ENCODE peak calls at places on chromosomes 11 and 22, in nine cellular contexts. Z, M, L, Y, S, H, A, U and I are unnamed samples.
A peak's percentile ranks its signal among the peaks of the same experiment; 100 is the strongest.

GRCh38 chr11:114040706-114041211 is 18.8 kb upstream of the ZBTB16 start:
- DNase-seq in Z (no peak), M (peak; percentile 65), L (peak; percentile 61), Y (no peak), S (no peak), H (no peak), A (no peak), U (peak; percentile 3), I (no peak)

GRCh38 chr22:26418620-26419019 is 10.4 kb upstream of the ASPHD2 start:
- DNase-seq in Z (no peak), M (no peak), L (no peak), Y (no peak), S (no peak), H (no peak), A (no peak), U (no peak), I (no peak)

GRCh38 chr22:17213976-17214375 is 5.3 kb downstream of the ADA2 start:
- DNase-seq in Z (peak; percentile 57), M (peak; percentile 57), L (peak; percentile 60), Y (peak; percentile 66), S (peak; percentile 40), H (peak; percentile 59), A (no peak), U (peak; percentile 7), I (no peak)

GRCh38 chr22:25772288-25772687 is 30.3 kb downstream of the MYO18B start:
- DNase-seq in Z (no peak), M (no peak), L (no peak), Y (no peak), S (no peak), H (no peak), A (no peak), U (no peak), I (no peak)

GRCh38 chr11:31237819-31238771 is 131.4 kb downstream of the DCDC1 start:
- DNase-seq in Z (no peak), M (peak; percentile 54), L (no peak), Y (no peak), S (no peak), H (no peak), A (peak; percentile 7), U (peak; percentile 8), I (no peak)

GRCh38 chr11:27317751-27318150 is 45.3 kb downstream of the CCDC34 start:
- DNase-seq in Z (peak; percentile 17), M (peak; percentile 88), L (no peak), Y (no peak), S (peak; percentile 15), H (no peak), A (no peak), U (peak; percentile 81), I (no peak)

GRCh38 chr22:30251661-30252226 is 5.2 kb upstream of the LIF start:
- DNase-seq in Z (peak; percentile 51), M (peak; percentile 62), L (no peak), Y (no peak), S (no peak), H (no peak), A (no peak), U (peak; percentile 75), I (no peak)

GRCh38 chr22:50306753-50307749 is at the start of gene PLXNB2:
- DNase-seq in Z (peak; percentile 84), M (peak; percentile 88), L (no peak), Y (peak; percentile 90), S (peak; percentile 56), H (peak; percentile 89), A (no peak), U (peak; percentile 79), I (no peak)

GRCh38 chr22:21937821-21938070 is 14.9 kb downstream of the PPM1F start:
- DNase-seq in Z (no peak), M (peak; percentile 97), L (no peak), Y (no peak), S (no peak), H (no peak), A (no peak), U (peak; percentile 91), I (no peak)

GRCh38 chr11:122709042-122709760 is 53.7 kb downstream of the UBASH3B start:
- DNase-seq in Z (no peak), M (peak; percentile 91), L (no peak), Y (no peak), S (peak; percentile 33), H (no peak), A (no peak), U (peak; percentile 89), I (no peak)

GRCh38 chr22:36398602-36399472 is 11.1 kb upstream of the MYH9 start:
- DNase-seq in Z (no peak), M (peak; percentile 87), L (no peak), Y (no peak), S (no peak), H (no peak), A (no peak), U (peak; percentile 94), I (no peak)

GRCh38 chr11:47593934-47594855 is at the start of gene C1QTNF4:
- DNase-seq in Z (no peak), M (no peak), L (no peak), Y (no peak), S (no peak), H (no peak), A (no peak), U (no peak), I (no peak)

GRCh38 chr11:82980292-82980691 is 78.8 kb downstream of the DDIAS start:
- DNase-seq in Z (no peak), M (peak; percentile 84), L (no peak), Y (no peak), S (peak; percentile 13), H (no peak), A (no peak), U (peak; percentile 90), I (no peak)

GRCh38 chr11:12187399-12187798 is 77.0 kb downstream of the MICAL2 start:
- DNase-seq in Z (peak; percentile 79), M (no peak), L (no peak), Y (no peak), S (no peak), H (no peak), A (no peak), U (peak; percentile 93), I (no peak)

GRCh38 chr22:19761500-19762314 is 1.1 kb downstream of the TBX1 start:
- DNase-seq in Z (peak; percentile 67), M (peak; percentile 65), L (no peak), Y (no peak), S (no peak), H (no peak), A (no peak), U (no peak), I (no peak)
- H3K4me3 ChIP-seq in Z (peak overlapping the region; percentile 87), M (peak overlapping the region; percentile 70), L (peak overlapping the region; percentile 54), Y (no peak overlapping the region), S (no peak overlapping the region), H (peak overlapping the region; percentile 31), A (no peak overlapping the region), U (no peak overlapping the region), I (peak overlapping the region; percentile 69)

GRCh38 chr22:46272196-46272595 is 4.4 kb downstream of the TTC38 start:
- DNase-seq in Z (no peak), M (no peak), L (no peak), Y (no peak), S (no peak), H (no peak), A (no peak), U (no peak), I (no peak)

GRCh38 chr22:46263208-46263575 is at the start of gene PKDREJ:
- DNase-seq in Z (no peak), M (no peak), L (no peak), Y (no peak), S (no peak), H (no peak), A (no peak), U (no peak), I (no peak)

GRCh38 chr22:46269564-46269963 is 1.8 kb downstream of the TTC38 start:
- DNase-seq in Z (no peak), M (no peak), L (no peak), Y (no peak), S (no peak), H (no peak), A (no peak), U (no peak), I (no peak)

GRCh38 chr22:46262449-46263207 is 515 bp downstream of the PKDREJ start:
- DNase-seq in Z (no peak), M (peak; percentile 67), L (peak; percentile 32), Y (peak; percentile 67), S (no peak), H (peak; percentile 84), A (peak; percentile 46), U (peak; percentile 56), I (no peak)

GRCh38 chr22:46267431-46268279 is at the start of gene TTC38:
- DNase-seq in Z (peak; percentile 91), M (peak; percentile 87), L (peak; percentile 90), Y (peak; percentile 96), S (peak; percentile 75), H (peak; percentile 95), A (peak; percentile 19), U (peak; percentile 76), I (peak; percentile 64)
- H3K27me3 ChIP-seq in Z (no peaks in the 10 kb centered on the region), M (no peaks in the 10 kb centered on the region), L (no peaks in the 10 kb centered on the region), Y (no peaks in the 10 kb centered on the region), S (no peaks in the 10 kb centered on the region), H (no peaks in the 10 kb centered on the region), A (peaks cover 10% of the 10 kb centered on the region), U (no peaks in the 10 kb centered on the region), I (no peaks in the 10 kb centered on the region)

GRCh38 chr11:96341237-96342130 is 1.5 kb downstream of the MAML2 start:
- DNase-seq in Z (peak; percentile 6), M (peak; percentile 65), L (no peak), Y (peak; percentile 44), S (no peak), H (peak; percentile 70), A (no peak), U (peak; percentile 45), I (no peak)

GRCh38 chr11:96337541-96338530 is 5.2 kb downstream of the MAML2 start:
- DNase-seq in Z (no peak), M (peak; percentile 73), L (no peak), Y (no peak), S (no peak), H (no peak), A (no peak), U (peak; percentile 44), I (no peak)

GRCh38 chr11:96338910-96339703 is 3.9 kb downstream of the MAML2 start:
- DNase-seq in Z (no peak), M (peak; percentile 91), L (no peak), Y (peak; percentile 40), S (no peak), H (peak; percentile 70), A (no peak), U (peak; percentile 80), I (no peak)

GRCh38 chr11:96340555-96340885 is 2.5 kb downstream of the MAML2 start:
- DNase-seq in Z (no peak), M (peak; percentile 74), L (no peak), Y (no peak), S (no peak), H (no peak), A (no peak), U (peak; percentile 60), I (no peak)

GRCh38 chr11:96339704-96340554 is 3.1 kb downstream of the MAML2 start:
- DNase-seq in Z (no peak), M (peak; percentile 69), L (no peak), Y (no peak), S (no peak), H (no peak), A (no peak), U (peak; percentile 72), I (no peak)
- H3K27ac ChIP-seq in Z (no peak overlapping the region), M (peak overlapping the region; percentile 80), L (peak overlapping the region; percentile 66), Y (peak overlapping the region; percentile 74), S (no peak overlapping the region), H (peak overlapping the region; percentile 85), A (no peak overlapping the region), U (peak overlapping the region; percentile 89), I (peak overlapping the region; percentile 88)

DNA sequence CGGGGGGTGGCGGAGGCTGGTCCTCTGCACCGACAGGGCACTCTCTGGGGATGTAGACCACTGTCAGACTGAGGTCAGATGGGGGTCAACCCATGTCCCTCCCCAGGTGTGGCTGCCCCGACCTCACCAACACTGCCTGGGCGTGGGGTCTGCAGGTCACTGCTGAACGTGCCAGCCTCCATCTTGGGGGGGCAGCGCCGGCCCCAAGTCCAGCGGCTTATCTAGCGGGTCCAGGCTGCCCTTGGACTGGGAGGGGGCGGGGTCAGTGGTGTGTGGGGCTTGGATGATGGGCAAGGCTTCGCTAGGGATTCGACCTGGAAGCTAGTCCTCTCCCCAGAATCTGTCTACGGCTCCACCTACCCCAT is 178.2 kb downstream of the IGLL1 start:
- DNase-seq in Z (no peak), M (no peak), L (no peak), Y (no peak), S (no peak), H (no peak), A (no peak), U (no peak), I (no peak)
- H3K4me3 ChIP-seq in Z (no peak overlapping the region), M (no peak overlapping the region), L (no peak overlapping the region), Y (no peak overlapping the region), S (peak overlapping the region; percentile 65), H (peak overlapping the region; percentile 49), A (peak overlapping the region; percentile 46), U (no peak overlapping the region), I (peak overlapping the region; percentile 61)